ENCODE peak calls at places on chromosomes 12 and 14, in eight cellular contexts. W, J, H, V, R, P, T and D are unnamed samples.

GRCh38 chr14:94317259-94317658 is 5.9 kb downstream of the SERPINA6 start:
- DNase-seq in W (no peak), V (no peak), R (no peak), T (no peak), H (no peak), J (no peak), P (no peak), D (no peak)

GRCh38 chr12:86931714-86932113 is 675.5 kb upstream of the MGAT4C start:
- DNase-seq in V (no peak), T (no peak), H (no peak), W (no peak), P (no peak), J (no peak), R (no peak), D (no peak)

GRCh38 chr12:48442191-48442828 is 30.0 kb upstream of the ANP32D start:
- DNase-seq in T (no peak), J (no peak), H (no peak), V (no peak), P (peak), R (no peak), W (no peak), D (no peak)

GRCh38 chr14:102795060-102795925 is 18.0 kb downstream of the TRAF3 start:
- DNase-seq in J (peak), R (no peak), V (no peak), H (no peak), T (peak), P (peak), W (peak), D (no peak)

GRCh38 chr12:12008232-12008850 is 62.4 kb upstream of the BCL2L14 start:
- DNase-seq in P (no peak), W (no peak), R (no peak), T (no peak), J (no peak), V (no peak), H (no peak), D (no peak)

GRCh38 chr12:9906888-9907287 is 25.3 kb downstream of the CLEC2A start:
- DNase-seq in T (no peak), H (no peak), R (no peak), V (no peak), P (no peak), W (no peak), J (no peak), D (no peak)

GRCh38 chr12:98151984-98152383 is 363.4 kb upstream of the TMPO start:
- DNase-seq in R (no peak), V (no peak), P (no peak), H (no peak), W (no peak), T (no peak), J (no peak), D (no peak)

GRCh38 chr14:69804902-69805301 is 7.9 kb upstream of the SLC10A1 start:
- DNase-seq in R (no peak), W (no peak), P (no peak), T (no peak), V (no peak), H (no peak), J (no peak), D (no peak)

GRCh38 chr12:122421263-122421814 is 1.1 kb downstream of the CLIP1 start:
- DNase-seq in R (no peak), J (peak), W (no peak), V (no peak), P (peak), H (peak), T (peak), D (no peak)

DNA sequence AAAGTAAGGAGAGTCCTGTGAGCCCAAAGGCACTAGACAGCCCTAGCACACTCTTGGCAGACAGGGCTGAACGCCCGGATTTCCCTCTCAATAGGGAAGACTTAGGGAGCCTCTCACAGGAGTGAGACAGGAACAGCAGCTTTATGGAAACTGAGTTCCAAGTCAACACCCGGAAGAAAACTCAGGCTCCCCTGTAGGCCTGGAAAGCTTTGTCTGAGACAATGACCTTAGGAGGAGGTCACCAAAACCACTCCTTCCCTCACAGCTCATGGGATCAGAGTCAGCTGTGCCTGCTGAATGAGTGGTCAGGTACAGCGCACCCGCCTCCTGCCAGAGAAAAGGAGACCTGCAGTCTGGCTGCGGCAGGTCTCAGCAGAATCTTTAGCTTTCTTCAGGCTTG is 229.5 kb downstream of the CACNA1C start:
- DNase-seq in J (no peak), W (no peak), V (no peak), T (no peak), R (no peak), P (no peak), H (no peak), D (no peak)
- TF ChIP-seq CTCF in J (no peak), W (no peak), V (no peak), T (no peak), R (no peak), P (no peak), H (no peak), D (no peak)

DNA sequence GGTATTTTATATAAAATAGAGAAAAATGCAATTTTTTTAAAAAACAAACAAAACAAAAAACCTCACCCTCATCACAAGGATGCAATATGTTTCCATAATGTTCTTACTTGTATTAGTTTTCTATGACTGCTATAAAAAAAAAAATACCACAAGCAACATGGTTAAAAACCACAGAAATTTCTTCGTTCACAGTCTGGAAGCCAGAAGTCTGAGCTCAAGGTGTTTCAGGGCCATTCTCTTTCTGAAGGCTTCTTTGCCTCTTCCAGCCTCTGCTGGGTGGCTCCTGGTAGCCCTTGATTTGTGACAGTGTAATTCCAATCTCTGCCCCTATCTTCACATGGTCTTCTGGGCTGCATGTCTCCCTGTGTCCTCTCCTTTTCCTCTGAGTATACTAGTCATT is 21.5 kb upstream of the SSTR1 start:
- DNase-seq in W (no peak), R (no peak), P (no peak), T (no peak), V (no peak), H (no peak), J (no peak), D (no peak)
- TF ChIP-seq CTCF in W (no peak), R (no peak), P (no peak), T (no peak), V (no peak), H (no peak), J (no peak), D (no peak)

GRCh38 chr12:78035913-78036658 is 205.4 kb downstream of the NAV3 start:
- DNase-seq in T (no peak), R (no peak), J (no peak), H (no peak), V (no peak), P (no peak), W (no peak), D (no peak)

GRCh38 chr12:78038541-78038940 is 207.8 kb downstream of the NAV3 start:
- DNase-seq in J (no peak), T (no peak), V (no peak), P (no peak), W (no peak), H (no peak), R (no peak), D (no peak)

GRCh38 chr12:78038986-78039385 is 208.3 kb downstream of the NAV3 start:
- DNase-seq in R (no peak), J (no peak), W (no peak), V (no peak), H (no peak), P (no peak), T (no peak), D (no peak)

GRCh38 chr12:78036889-78037288 is 206.2 kb downstream of the NAV3 start:
- DNase-seq in R (peak), T (no peak), P (no peak), J (no peak), H (peak), W (no peak), V (no peak), D (no peak)

GRCh38 chr12:78037707-78038106 is 207.0 kb downstream of the NAV3 start:
- DNase-seq in T (no peak), V (no peak), J (no peak), W (no peak), R (no peak), P (no peak), H (no peak), D (no peak)
- TF ChIP-seq CTCF in T (peak), V (no peak), J (no peak), W (no peak), R (no peak), P (no peak), H (no peak), D (no peak)

GRCh38 chr14:37018571-37019240 is 153.7 kb downstream of the SLC25A21 start:
- DNase-seq in W (no peak), T (no peak), J (no peak), P (no peak), H (no peak), V (no peak), R (no peak), D (no peak)

DNA sequence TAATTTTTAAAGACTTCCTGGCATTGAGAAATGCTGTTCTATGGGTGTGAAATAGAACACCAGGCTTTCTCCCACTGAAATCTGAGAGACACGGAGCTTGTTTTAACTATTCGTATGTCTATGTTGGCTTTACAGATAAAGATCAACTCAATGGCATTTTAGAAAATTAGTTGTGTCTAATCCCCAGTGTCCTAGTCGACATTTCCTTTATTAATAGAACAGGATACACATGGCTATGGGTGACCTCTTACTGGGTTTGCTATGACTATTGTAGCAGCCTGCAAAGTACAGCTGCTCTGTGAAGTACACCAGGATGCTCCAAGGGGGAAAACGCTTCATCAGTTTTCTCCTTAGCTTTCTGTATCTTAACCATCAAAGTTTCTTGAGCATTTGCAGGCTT is 159.3 kb downstream of the SLC25A21 start:
- DNase-seq in P (no peak), J (no peak), V (no peak), R (no peak), W (no peak), H (no peak), T (no peak), D (no peak)
- TF ChIP-seq CTCF in P (no peak), J (no peak), V (no peak), R (no peak), W (no peak), H (no peak), T (no peak), D (no peak)

DNA sequence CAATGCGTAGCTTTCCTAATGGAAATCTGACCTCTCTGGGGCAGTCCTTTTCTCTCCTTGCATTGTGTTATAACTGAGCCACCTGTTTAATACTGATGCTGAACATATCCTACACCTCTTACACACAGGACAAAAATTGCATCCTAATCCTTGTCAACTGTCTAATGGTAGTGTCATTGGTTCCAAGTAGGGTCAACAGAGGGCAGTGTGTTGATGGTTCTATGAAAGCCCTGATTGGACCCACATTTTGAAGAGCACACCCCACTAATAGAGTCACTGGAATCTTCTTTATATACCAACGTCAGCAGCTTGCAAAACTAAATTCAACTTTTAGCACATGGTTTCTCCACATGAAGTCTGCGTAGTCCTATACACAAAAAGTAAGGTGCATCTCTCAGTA is 148.2 kb downstream of the SLC25A21 start:
- DNase-seq in H (no peak), V (no peak), T (peak), J (no peak), R (no peak), P (peak), W (no peak), D (no peak)
- TF ChIP-seq CTCF in H (no peak), V (no peak), T (peak), J (no peak), R (no peak), P (peak), W (no peak), D (no peak)

DNA sequence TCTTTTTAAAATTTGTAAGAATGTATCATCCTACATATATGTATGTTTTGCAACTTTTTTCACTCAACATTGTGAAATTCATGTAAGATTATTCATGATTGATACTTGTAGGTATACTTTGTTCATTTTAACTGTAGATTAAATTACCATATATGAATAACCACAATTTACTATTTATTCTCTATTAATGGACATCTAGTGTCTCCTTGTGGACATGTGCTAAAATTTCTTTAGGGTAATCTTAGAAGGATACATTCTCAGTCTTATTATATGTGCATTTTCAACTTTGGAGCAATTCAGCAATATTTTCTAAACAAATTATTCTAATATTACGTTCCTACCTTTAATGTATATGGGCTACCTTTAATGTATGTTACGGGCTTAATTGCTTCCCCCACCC is 192.4 kb downstream of the FUT8 start:
- DNase-seq in P (peak), R (no peak), H (no peak), J (no peak), W (no peak), T (peak), V (no peak), D (no peak)
- TF ChIP-seq CTCF in P (peak), R (no peak), H (no peak), J (no peak), W (no peak), T (peak), V (no peak), D (no peak)

GRCh38 chr12:3041558-3042164 is 35.5 kb upstream of the TSPAN9 start:
- DNase-seq in R (peak), V (no peak), J (peak), P (peak), W (no peak), H (peak), T (peak), D (peak)
- TF ChIP-seq CTCF in R (peak), V (no peak), J (peak), P (peak), W (no peak), H (peak), T (peak), D (peak)

DNA sequence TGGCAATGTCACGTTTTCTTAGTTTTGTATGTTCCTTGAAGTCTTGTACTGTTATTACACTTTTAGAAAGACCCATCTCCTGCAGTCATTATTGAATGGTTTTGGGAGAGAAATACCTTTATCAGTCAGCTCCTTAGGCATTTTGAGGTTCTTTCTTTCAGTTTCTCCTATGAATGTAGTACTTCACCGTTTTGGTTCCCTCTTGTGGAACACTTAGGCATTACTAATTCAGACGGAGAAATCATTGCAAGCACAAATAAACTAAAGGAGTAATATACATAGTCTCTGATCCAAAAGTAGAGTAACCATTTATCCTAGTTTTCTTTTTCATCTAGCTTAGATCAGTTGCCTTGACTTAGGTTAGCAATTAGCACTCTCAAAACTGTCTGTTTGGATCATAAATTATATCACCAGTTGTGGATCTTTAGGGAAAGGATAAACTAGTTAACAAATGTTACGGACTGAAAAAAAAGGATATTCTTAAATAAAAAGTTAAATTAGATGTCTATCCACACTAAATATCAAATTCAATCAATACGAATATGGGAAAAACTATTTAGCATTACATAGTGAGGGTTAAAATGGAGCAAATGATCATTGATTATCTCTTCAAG is 1538.3 kb upstream of the SEL1L start:
- DNase-seq in W (no peak), R (no peak), H (no peak), V (no peak), T (peak), J (no peak), P (peak), D (no peak)
- TF ChIP-seq CTCF in W (no peak), R (no peak), H (no peak), V (no peak), T (peak), J (no peak), P (no peak), D (peak)